ENCODE peak calls at places on chromosomes 3 and 15, in nine cellular contexts. W is fibroblast of lung; D is effector memory CD4-positive, alpha-beta T cell; C is CD8-positive, alpha-beta memory T cell; I is GM23248; E is colonic mucosa; M is CD4-positive, alpha-beta memory T cell; Y is heart left ventricle; G is GM23338. O is an unnamed sample. For H3K36me3, the result is how much of the 10 kb centered on the place peaks cover.

GRCh38 chr3:20250786-20251185 is 64.8 kb upstream of the SGO1 start:
- DNase-seq in G (peak), I (no peak), Y (no peak), C (no peak), D (no peak), M (no peak), W (no peak), E (no peak), O (no peak)

GRCh38 chr3:127019449-127019848 is 36.5 kb downstream of the PLXNA1 start:
- DNase-seq in G (no peak), D (no peak), C (no peak), M (no peak), Y (no peak), E (no peak), W (peak), I (peak), O (no peak)

GRCh38 chr15:31360843-31361763 is 34.5 kb downstream of the KLF13 start:
- DNase-seq in I (no peak), D (peak), G (peak), Y (peak), C (peak), M (peak), E (peak), W (no peak), O (peak)

GRCh38 chr15:82968066-82968465 is 15.5 kb upstream of the HOMER2 start:
- DNase-seq in G (no peak), M (no peak), E (no peak), I (peak), W (peak), Y (no peak), D (no peak), C (no peak), O (no peak)

GRCh38 chr3:71581451-71581980 is 2.0 kb downstream of the FOXP1 start:
- DNase-seq in W (peak), E (peak), C (peak), Y (peak), I (peak), M (no peak), D (peak), G (peak), O (peak)

GRCh38 chr3:196108075-196108743 is 26.3 kb upstream of the TFRC start:
- DNase-seq in G (peak), M (no peak), E (no peak), I (no peak), Y (no peak), D (no peak), C (no peak), W (no peak), O (no peak)

GRCh38 chr15:77019476-77020331 is 24.8 kb downstream of the PSTPIP1 start:
- DNase-seq in W (peak), Y (no peak), G (no peak), D (no peak), C (no peak), E (no peak), I (peak), M (no peak), O (no peak)

GRCh38 chr15:25790003-25790660 is 73.0 kb downstream of the ATP10A start:
- DNase-seq in W (peak), Y (peak), I (peak), E (peak), G (peak), M (no peak), C (no peak), D (no peak), O (no peak)

GRCh38 chr3:196948442-196949365 is 6.4 kb upstream of the NCBP2 start:
- DNase-seq in I (peak), G (peak), Y (no peak), W (no peak), D (no peak), M (no peak), E (no peak), C (no peak), O (no peak)

GRCh38 chr3:153768559-153769469 is 352.4 kb upstream of the ARHGEF26 start:
- DNase-seq in E (peak), D (peak), G (peak), C (peak), M (peak), I (peak), Y (no peak), W (peak), O (peak)

GRCh38 chr3:139520028-139520737 is 19.4 kb downstream of the RBP1 start:
- DNase-seq in M (no peak), W (peak), I (no peak), G (peak), Y (no peak), C (no peak), E (peak), D (no peak), O (no peak)
- H3K4me3 ChIP-seq in M (no peak), W (no peak), I (no peak), G (no peak), Y (no peak), C (no peak), E (no peak), D (no peak), O (no peak)

DNA sequence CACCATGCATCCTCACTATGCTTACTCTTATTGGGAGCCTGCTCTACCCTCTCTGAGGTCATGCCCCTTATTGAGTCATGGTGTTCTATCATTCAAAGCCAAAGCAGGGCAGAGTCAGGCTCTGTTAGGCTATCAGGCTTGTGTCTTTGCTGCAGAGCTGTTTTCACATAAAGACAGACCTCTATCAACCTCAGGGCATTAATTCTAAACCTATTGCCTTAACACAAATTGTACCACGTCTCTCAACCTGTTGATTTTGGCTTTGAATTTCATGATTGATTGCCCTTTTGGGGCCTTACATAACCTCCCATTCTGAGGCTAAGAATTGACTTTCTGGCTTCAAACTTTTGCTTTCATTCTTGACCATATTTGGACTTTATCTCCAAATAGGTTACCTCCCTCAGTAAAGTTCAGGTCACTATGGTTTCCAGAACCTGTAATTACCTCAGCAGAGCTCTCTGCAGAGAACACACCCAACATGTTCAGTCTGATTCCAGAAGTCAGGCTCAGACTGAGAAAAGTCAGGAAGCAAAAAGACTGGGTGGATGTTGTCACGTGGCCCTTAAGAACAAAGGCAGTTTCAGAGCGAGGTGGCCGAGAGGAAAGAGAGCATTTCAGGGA is 221.4 kb upstream of the NANOGP8 start:
- DNase-seq in C (no peak), E (peak), I (peak), M (no peak), G (peak), D (no peak), Y (no peak), W (peak), O (no peak)
- H3K27ac ChIP-seq in C (no peak), E (peak), I (peak), M (no peak), G (no peak), D (no peak), Y (peak), W (peak), O (no peak)

DNA sequence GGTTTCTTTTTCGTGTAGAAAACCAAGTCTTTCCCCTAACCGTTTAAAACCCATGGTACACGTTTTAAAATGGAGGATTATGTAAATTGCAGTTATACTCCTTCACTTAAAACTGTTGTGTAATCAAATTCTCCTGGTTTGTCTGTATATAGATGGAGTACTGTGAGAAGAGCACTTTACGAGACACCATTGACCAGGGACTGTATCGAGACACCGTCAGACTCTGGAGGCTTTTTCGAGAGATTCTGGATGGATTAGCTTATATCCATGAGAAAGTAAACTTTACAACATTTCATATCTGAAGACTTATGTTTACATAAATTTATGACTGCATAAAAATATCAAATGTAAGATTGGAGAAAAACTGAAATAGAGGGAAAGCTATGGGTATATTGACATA is 51.1 kb downstream of the SRP14 start:
- DNase-seq in E (no peak), D (no peak), M (no peak), Y (no peak), W (no peak), I (no peak), G (no peak), C (no peak), O (no peak)
- H3K36me3 ChIP-seq in E (under half), D (under half), M (under half), Y (under half), W (under half), I (half or more), G (half or more), C (under half), O (under half)

GRCh38 chr3:61926913-61927312 is 365.5 kb downstream of the PTPRG start:
- DNase-seq in W (peak), M (no peak), C (no peak), I (peak), E (no peak), Y (no peak), G (no peak), D (no peak), O (no peak)
- H3K4me3 ChIP-seq in W (no peak), M (no peak), C (no peak), I (peak), E (no peak), Y (no peak), G (no peak), D (no peak), O (no peak)

DNA sequence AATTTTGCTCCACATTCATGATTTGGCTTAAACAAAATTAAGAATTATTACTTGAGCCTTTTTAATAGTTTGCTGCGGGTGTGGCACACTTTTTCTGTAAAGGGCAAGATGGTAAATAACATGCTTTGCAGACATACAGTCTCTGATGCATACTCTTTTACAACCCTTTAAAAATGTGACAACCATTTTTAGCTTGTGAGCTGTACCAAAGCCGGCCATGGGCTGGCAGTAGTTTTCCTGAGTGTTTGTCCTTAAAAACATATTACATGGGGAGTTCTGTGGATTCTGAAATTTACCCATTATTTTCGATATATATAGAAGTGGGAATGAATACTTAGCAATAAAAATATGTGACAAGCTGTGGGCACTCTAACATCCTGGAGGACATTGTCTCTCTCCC is 163.4 kb downstream of the FNDC3B start:
- DNase-seq in W (no peak), Y (no peak), C (no peak), G (no peak), M (no peak), E (no peak), I (peak), D (no peak), O (no peak)
- H3K27ac ChIP-seq in W (peak), Y (peak), C (no peak), G (peak), M (no peak), E (no peak), I (peak), D (no peak), O (no peak)

GRCh38 chr3:132014105-132014504 is 20.7 kb downstream of the CPNE4 start:
- DNase-seq in Y (no peak), I (no peak), W (no peak), D (no peak), G (no peak), M (no peak), E (no peak), C (no peak), O (no peak)

GRCh38 chr3:132020058-132020457 is 14.8 kb downstream of the CPNE4 start:
- DNase-seq in G (no peak), E (no peak), Y (no peak), M (no peak), D (no peak), W (no peak), I (no peak), C (no peak), O (no peak)

GRCh38 chr3:132017137-132017536 is 17.7 kb downstream of the CPNE4 start:
- DNase-seq in D (no peak), W (no peak), C (no peak), I (no peak), Y (no peak), M (no peak), G (no peak), E (no peak), O (no peak)

GRCh38 chr3:132016061-132017041 is 18.5 kb downstream of the CPNE4 start:
- DNase-seq in Y (no peak), G (no peak), W (peak), C (no peak), I (no peak), D (no peak), E (no peak), M (no peak), O (no peak)
- H3K36me3 ChIP-seq in Y (under half), G (under half), W (under half), C (under half), I (under half), D (under half), E (under half), M (under half), O (under half)